ENCODE peak calls at places on chromosomes 13 and 19, in seven cellular contexts. A is AG09319; E is choroid plexus epithelial cell; P is astrocyte of the cerebellum; O is HFFc6; X is CD4-positive, alpha-beta T cell; Y is heart left ventricle. D is an unnamed sample.

GRCh38 chr13:22107549-22107948 is 436.7 kb downstream of the FGF9 start:
- DNase-seq in X (no peak), Y (no peak), E (no peak), O (no peak), A (no peak), P (no peak), D (no peak)

GRCh38 chr13:100646030-100646673 is 28.4 kb downstream of the TMTC4 start:
- DNase-seq in E (peak; percentile 61), Y (no peak), A (no peak), P (peak; percentile 26), O (no peak), X (no peak), D (no peak)

GRCh38 chr13:112145221-112146072 is 78.5 kb downstream of the SOX1 start:
- DNase-seq in O (no peak), E (no peak), P (no peak), X (no peak), Y (no peak), A (no peak), D (no peak)

GRCh38 chr19:47663435-47663910 is 49.7 kb upstream of the EHD2 start:
- DNase-seq in P (peak; percentile 91), X (no peak), E (peak; percentile 95), Y (no peak), O (peak; percentile 96), A (peak; percentile 83), D (no peak)

GRCh38 chr13:108686027-108686426 is 56.6 kb downstream of the MYO16 start:
- DNase-seq in A (no peak), X (no peak), O (no peak), E (no peak), P (no peak), Y (no peak), D (no peak)

GRCh38 chr13:26220575-26220974 is 1.5 kb downstream of the RNF6 start:
- DNase-seq in E (peak; percentile 74), O (peak; percentile 48), P (no peak), A (no peak), Y (no peak), X (no peak), D (no peak)

GRCh38 chr13:97307882-97308624 is 85.9 kb downstream of the MBNL2 start:
- DNase-seq in X (no peak), A (no peak), P (peak; percentile 85), Y (no peak), O (peak; percentile 76), E (peak; percentile 35), D (no peak)

GRCh38 chr19:40771101-40771539 is 4.2 kb upstream of the MIA start:
- DNase-seq in X (no peak), O (no peak), Y (no peak), A (no peak), E (no peak), P (no peak), D (no peak)

GRCh38 chr19:1279782-1280341 is 4.5 kb downstream of the FAM174C start:
- DNase-seq in P (peak; percentile 71), X (peak; percentile 65), Y (peak; percentile 81), O (peak; percentile 74), E (peak; percentile 87), A (peak; percentile 58), D (peak; percentile 95)

GRCh38 chr13:31859546-31859945 is 120.2 kb downstream of the RXFP2 start:
- DNase-seq in A (no peak), P (no peak), E (no peak), O (no peak), X (no peak), Y (no peak), D (no peak)

GRCh38 chr13:66462187-66462586 is 767.9 kb downstream of the PCDH9 start:
- DNase-seq in E (no peak), A (no peak), X (no peak), P (no peak), O (no peak), Y (no peak), D (no peak)

GRCh38 chr13:112770504-112770903 is 80.7 kb downstream of the ATP11A start:
- DNase-seq in E (no peak), Y (no peak), A (no peak), O (no peak), X (no peak), P (no peak), D (no peak)

GRCh38 chr13:110109910-110110309 is 197.0 kb downstream of the COL4A1 start:
- DNase-seq in Y (peak; percentile 94), O (peak; percentile 88), P (peak; percentile 67), X (no peak), E (peak; percentile 87), A (peak; percentile 83), D (no peak)

GRCh38 chr19:43781630-43782310 is 997 bp upstream of the KCNN4 start:
- DNase-seq in X (no peak), E (no peak), O (no peak), P (no peak), A (no peak), Y (no peak), D (no peak)

GRCh38 chr13:79307866-79308298 is 98.2 kb downstream of the RBM26 start:
- DNase-seq in E (peak; percentile 50), O (peak; percentile 39), Y (peak; percentile 33), A (no peak), X (no peak), P (no peak), D (no peak)

GRCh38 chr19:17765069-17765618 is 13.9 kb downstream of the FCHO1 start:
- DNase-seq in O (no peak), A (no peak), X (no peak), E (no peak), Y (peak; percentile 74), P (no peak), D (no peak)

GRCh38 chr13:50410921-50411712 is 395.9 kb downstream of the KCNRG start:
- DNase-seq in Y (no peak), E (peak; percentile 72), O (peak; percentile 76), A (no peak), X (no peak), P (no peak), D (no peak)

GRCh38 chr19:45901912-45902650 is at the start of gene MYPOP:
- DNase-seq in O (no peak), X (no peak), Y (no peak), E (no peak), A (no peak), P (no peak), D (no peak)

GRCh38 chr19:1251233-1251502 is 2.8 kb downstream of the MIDN start:
- DNase-seq in Y (peak; percentile 83), A (no peak), O (peak; percentile 50), P (no peak), X (no peak), E (peak; percentile 81), D (no peak)

GRCh38 chr19:10593820-10594637 is 6.9 kb upstream of the AP1M2 start:
- DNase-seq in Y (no peak), O (peak; percentile 16), P (no peak), X (no peak), E (peak; percentile 29), A (no peak), D (no peak)

GRCh38 chr13:77443511-77443910 is 92.0 kb upstream of the SCEL start:
- DNase-seq in Y (no peak), P (no peak), E (no peak), O (no peak), X (no peak), A (no peak), D (no peak)
- TF ChIP-seq CTCF in Y (no peak), P (no peak), E (no peak), O (no peak), X (no peak), A (no peak), D (no peak)

DNA sequence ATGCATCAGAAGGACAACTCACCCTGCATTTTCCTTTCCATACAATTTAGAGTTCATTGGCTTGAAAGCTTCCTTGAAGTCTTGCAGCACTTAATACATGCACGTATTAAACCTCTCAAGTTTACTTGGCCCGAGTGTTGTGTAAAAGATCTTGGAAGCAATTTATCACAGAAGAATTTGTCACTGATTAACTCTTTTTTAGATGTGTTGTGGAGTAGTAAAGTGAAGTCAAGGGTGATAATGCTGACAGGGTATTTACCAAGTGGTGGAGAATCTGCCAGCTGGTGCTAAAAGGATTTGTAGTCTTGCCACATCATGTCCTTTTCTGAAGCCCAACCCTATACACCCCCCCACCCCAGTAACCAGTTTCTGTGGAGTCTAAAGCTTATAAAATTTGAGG is 421.0 kb upstream of the MIR17HG start:
- DNase-seq in O (no peak), Y (no peak), A (no peak), E (no peak), X (no peak), P (no peak), D (no peak)
- TF ChIP-seq CTCF in O (no peak), Y (no peak), A (no peak), E (no peak), X (no peak), P (no peak), D (no peak)

DNA sequence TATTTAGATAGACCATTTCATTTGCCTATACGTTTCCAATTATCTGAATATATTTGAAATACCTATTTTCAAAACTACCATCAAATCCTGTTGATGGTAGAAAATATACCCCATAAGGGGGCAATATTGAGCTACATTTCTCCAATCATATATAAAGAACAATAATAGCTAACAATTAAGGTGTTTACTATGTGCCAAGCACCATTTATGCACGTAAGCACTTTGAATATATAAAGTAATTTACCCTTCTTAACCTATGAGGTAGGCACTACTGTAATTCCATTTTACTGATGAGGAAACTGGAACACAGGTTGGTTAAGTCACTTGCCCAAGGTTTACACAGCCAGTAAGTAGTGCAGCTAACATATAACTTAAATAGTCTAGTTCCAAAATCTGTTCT is 79.2 kb downstream of the UBL3 start:
- DNase-seq in A (no peak), E (peak; percentile 62), X (no peak), P (no peak), Y (no peak), O (peak; percentile 37), D (no peak)
- TF ChIP-seq CTCF in A (peak; percentile 24), E (peak; percentile 44), X (peak; percentile 78), P (no peak), Y (peak; percentile 22), O (peak; percentile 79), D (peak; percentile 54)

GRCh38 chr19:51513968-51514367 is 12.4 kb upstream of the SIGLEC12 start:
- DNase-seq in P (no peak), E (no peak), Y (no peak), X (no peak), O (no peak), A (no peak), D (no peak)

GRCh38 chr19:51509823-51510660 is 8.4 kb upstream of the SIGLEC12 start:
- DNase-seq in A (no peak), Y (no peak), E (no peak), O (no peak), X (no peak), P (no peak), D (no peak)

GRCh38 chr19:51514866-51515481 is 13.4 kb upstream of the SIGLEC12 start:
- DNase-seq in O (peak; percentile 58), E (peak; percentile 78), Y (no peak), X (no peak), A (peak; percentile 10), P (peak; percentile 20), D (no peak)

GRCh38 chr19:51508059-51508733 is 6.6 kb upstream of the SIGLEC12 start:
- DNase-seq in A (no peak), P (no peak), E (no peak), O (no peak), X (no peak), Y (no peak), D (no peak)

DNA sequence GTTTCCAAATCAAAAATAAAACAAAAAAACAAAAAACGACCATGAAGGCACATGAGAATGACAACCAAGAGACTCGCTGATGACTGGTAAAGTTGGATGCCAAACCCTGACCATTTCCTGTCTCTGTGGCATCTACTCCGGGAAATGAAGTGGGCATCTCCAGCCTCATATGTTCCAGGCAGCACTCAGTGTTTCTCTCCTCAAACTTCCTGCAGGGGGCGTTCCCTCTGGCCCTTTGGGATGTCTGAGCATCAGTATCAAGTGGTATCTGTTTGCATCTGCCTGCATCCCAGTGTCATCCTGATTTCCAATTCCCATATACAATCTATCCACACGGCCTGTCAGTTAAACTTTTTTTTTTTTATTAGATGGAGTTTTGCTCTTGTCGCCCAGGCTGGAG is 9.8 kb upstream of the SIGLEC12 start:
- DNase-seq in Y (no peak), A (no peak), O (peak; percentile 0), E (peak; percentile 2), X (no peak), P (no peak), D (no peak)
- TF ChIP-seq CTCF in Y (no peak), A (no peak), O (peak; percentile 52), E (peak; percentile 36), X (no peak), P (peak; percentile 7), D (peak; percentile 38)